ENCODE peak calls at places on chromosomes 13 and 19, in nine cellular contexts. W is CD8-positive, alpha-beta T cell; R is ovary; J is psoas muscle; A is neuronal stem cell; Q is heart right ventricle; Z is CD4-positive, alpha-beta memory T cell; P is stomach; M is dorsolateral prefrontal cortex. H is an unnamed sample.

GRCh38 chr13:24052547-24052981 is 108.0 kb upstream of the SPATA13 start:
- DNase-seq in W (no peak), P (no peak), R (peak; percentile 71), Z (no peak), Q (no peak), A (no peak), M (no peak), J (peak; percentile 25), H (no peak)

GRCh38 chr13:66623129-66623528 is 607.0 kb downstream of the PCDH9 start:
- DNase-seq in Z (no peak), M (no peak), Q (no peak), R (no peak), J (no peak), P (no peak), A (no peak), W (no peak), H (no peak)

GRCh38 chr13:54312885-54313284 is 1284.3 kb downstream of the OLFM4 start:
- DNase-seq in M (no peak), Z (no peak), J (no peak), P (no peak), A (no peak), Q (no peak), W (no peak), R (no peak), H (no peak)

GRCh38 chr19:24073807-24074206 is 13.2 kb upstream of the ZNF254 start:
- DNase-seq in R (no peak), P (peak; percentile 31), Q (no peak), M (no peak), J (no peak), W (no peak), Z (no peak), A (no peak), H (no peak)

GRCh38 chr19:15022752-15023151 is 26.5 kb upstream of the CASP14 start:
- DNase-seq in Q (no peak), J (no peak), A (no peak), Z (no peak), M (no peak), P (no peak), R (no peak), W (no peak), H (no peak)

GRCh38 chr13:36382030-36382429 is 35.8 kb upstream of the SPART start:
- DNase-seq in Q (no peak), M (no peak), J (no peak), Z (no peak), P (no peak), W (no peak), R (no peak), A (no peak), H (no peak)

GRCh38 chr13:77781804-77782203 is 84.3 kb downstream of the SLAIN1 start:
- DNase-seq in R (no peak), J (no peak), Q (no peak), M (no peak), P (no peak), A (no peak), W (no peak), Z (no peak), H (no peak)

GRCh38 chr13:97434417-97435296 is 688 bp downstream of the RAP2A start:
- DNase-seq in W (peak; percentile 48), Z (peak; percentile 42), P (peak; percentile 37), J (peak; percentile 46), Q (peak; percentile 40), A (peak; percentile 24), R (peak; percentile 68), M (peak; percentile 49), H (peak; percentile 59)

GRCh38 chr13:32202268-32202667 is 112.9 kb downstream of the ZAR1L start:
- DNase-seq in P (no peak), W (no peak), Q (no peak), R (no peak), A (no peak), Z (no peak), J (no peak), M (no peak), H (no peak)

GRCh38 chr13:85497652-85498051 is 301.6 kb downstream of the SLITRK6 start:
- DNase-seq in P (no peak), Z (no peak), M (no peak), A (no peak), W (no peak), R (no peak), J (no peak), Q (no peak), H (no peak)

GRCh38 chr19:7326105-7326877 is 22.4 kb upstream of the ARHGEF18 start:
- DNase-seq in Q (no peak), M (no peak), Z (no peak), A (no peak), P (no peak), W (no peak), J (no peak), R (no peak), H (peak; percentile 33)

GRCh38 chr13:110963554-110963970 is 48.7 kb upstream of the ANKRD10 start:
- DNase-seq in A (no peak), R (no peak), P (no peak), W (no peak), Q (no peak), Z (no peak), M (no peak), J (no peak), H (no peak)
- H3K27ac ChIP-seq in A (no peak overlapping the region), R (no peak overlapping the region), P (no peak overlapping the region), W (no peak overlapping the region), Q (no peak overlapping the region), Z (no peak overlapping the region), M (no peak overlapping the region), J (no peak overlapping the region), H (no peak overlapping the region)

DNA sequence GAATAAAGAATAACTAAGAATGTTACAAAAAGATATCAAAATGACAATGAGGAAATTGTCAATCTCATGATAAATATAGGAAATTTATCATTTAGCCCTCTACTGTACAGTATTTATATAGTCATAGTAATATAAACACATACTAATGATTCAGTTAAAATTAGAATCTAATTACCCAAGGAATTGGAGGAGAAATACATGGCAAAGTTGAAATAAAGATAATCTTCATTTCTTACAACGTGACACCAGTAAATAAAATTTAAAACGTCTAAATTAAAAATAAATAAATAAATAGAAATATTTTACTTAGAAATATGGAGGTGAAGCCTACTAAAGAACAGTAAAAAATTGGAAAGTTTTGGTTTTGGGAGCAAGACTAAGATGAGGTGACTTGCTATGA is 2163.1 kb upstream of the PCDH20 start:
- DNase-seq in Z (no peak), P (no peak), W (no peak), M (no peak), R (no peak), A (no peak), Q (no peak), J (no peak), H (no peak)
- H3K4me3 ChIP-seq in Z (no peak overlapping the region), P (no peak overlapping the region), W (no peak overlapping the region), M (no peak overlapping the region), R (no peak overlapping the region), A (no peak overlapping the region), Q (no peak overlapping the region), J (no peak overlapping the region), H (no peak overlapping the region)

DNA sequence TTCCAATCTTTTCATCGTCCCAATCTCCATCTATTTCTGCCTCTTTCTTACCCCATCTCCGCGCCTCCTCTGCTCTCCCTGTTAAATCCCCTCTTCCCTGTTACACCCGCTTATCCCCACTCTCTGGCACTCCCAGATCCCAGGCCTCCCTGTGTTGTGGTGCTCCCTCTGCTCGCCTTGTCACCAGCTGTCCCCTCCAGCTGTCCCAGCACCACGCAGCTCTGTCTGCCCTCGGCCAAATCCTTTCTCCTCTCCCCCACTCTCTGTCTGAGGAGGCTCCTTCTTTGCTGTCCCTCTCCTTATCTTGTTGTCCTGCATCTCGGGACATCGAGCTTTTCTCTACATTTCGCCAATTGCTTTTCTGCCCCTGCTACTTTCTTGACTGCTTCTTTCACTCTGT is 1.0 kb downstream of the ZNF160 start:
- DNase-seq in A (peak; percentile 5), W (no peak), Q (no peak), P (no peak), Z (no peak), M (no peak), J (no peak), R (no peak), H (no peak)
- H3K27ac ChIP-seq in A (no peak overlapping the region), W (peak overlapping the region; percentile 89), Q (peak overlapping the region; percentile 84), P (peak overlapping the region; percentile 95), Z (peak overlapping the region; percentile 84), M (no peak overlapping the region), J (peak overlapping the region; percentile 91), R (no peak overlapping the region), H (peak overlapping the region; percentile 89)

GRCh38 chr19:4297901-4298771 is 4.1 kb downstream of the TMIGD2 start:
- DNase-seq in Q (no peak), P (no peak), M (no peak), W (peak; percentile 22), A (no peak), R (no peak), Z (no peak), J (no peak), H (no peak)
- H3K4me3 ChIP-seq in Q (no peak overlapping the region), P (no peak overlapping the region), M (no peak overlapping the region), W (no peak overlapping the region), A (no peak overlapping the region), R (no peak overlapping the region), Z (no peak overlapping the region), J (no peak overlapping the region), H (no peak overlapping the region)

GRCh38 chr19:44718441-44719261 is 19.7 kb downstream of the CEACAM16 start:
- DNase-seq in J (peak; percentile 70), R (peak; percentile 86), P (peak; percentile 93), Q (peak; percentile 75), M (no peak), Z (no peak), A (peak; percentile 69), W (no peak), H (no peak)
- H3K27ac ChIP-seq in J (peak overlapping the region; percentile 53), R (peak overlapping the region; percentile 64), P (peak overlapping the region; percentile 82), Q (peak overlapping the region; percentile 68), M (no peak overlapping the region), Z (no peak overlapping the region), A (peak overlapping the region; percentile 74), W (no peak overlapping the region), H (no peak overlapping the region)